ENCODE peak calls at places on chromosomes 4 and X, in four cellular contexts. T, B, J and I are unnamed samples.

GRCh38 chr4:41160010-41160789 is 54.1 kb downstream of the APBB2 start:
- DNase-seq in J (no peak), T (peak; percentile 80), B (no peak), I (peak; percentile 96)

GRCh38 chr4:158809611-158810486 is 41.0 kb downstream of the FNIP2 start:
- DNase-seq in B (peak; percentile 36), J (no peak), T (peak; percentile 52), I (peak; percentile 90)

GRCh38 chrX:106672527-106672926 is 54.0 kb upstream of the RNF128 start:
- DNase-seq in B (no peak), J (no peak), T (no peak), I (no peak)

GRCh38 chr4:175951794-175952193 is 113.8 kb upstream of the WDR17 start:
- DNase-seq in J (no peak), T (peak; percentile 37), B (no peak), I (peak; percentile 1)

GRCh38 chr4:87058272-87059073 is 123.7 kb downstream of the AFF1 start:
- DNase-seq in T (peak; percentile 10), J (no peak), B (peak; percentile 67), I (no peak)

GRCh38 chr4:189420488-189420887 is 520.2 kb upstream of the FRG1 start:
- DNase-seq in J (no peak), B (no peak), T (no peak), I (no peak)

GRCh38 chr4:168765726-168766125 is 244.3 kb downstream of the CBR4 start:
- DNase-seq in J (no peak), T (peak; percentile 20), B (no peak), I (peak; percentile 38)

GRCh38 chrX:43845776-43846175 is 36.5 kb downstream of the MAOB start:
- DNase-seq in T (no peak), B (no peak), J (peak; percentile 29), I (no peak)

GRCh38 chr4:157713342-157713741 is 459.5 kb downstream of the GASK1B start:
- DNase-seq in T (no peak), J (no peak), B (no peak), I (no peak)

GRCh38 chrX:41265615-41266014 is 68.3 kb upstream of the DDX3X start:
- DNase-seq in J (no peak), T (peak; percentile 67), B (no peak), I (peak; percentile 69)

GRCh38 chrX:132488819-132489255 is at the start of gene MBNL3:
- DNase-seq in B (no peak), T (peak; percentile 20), J (peak; percentile 33), I (peak; percentile 5)

GRCh38 chrX:67619253-67619652 is 75.4 kb downstream of the AR start:
- DNase-seq in T (peak; percentile 63), B (no peak), J (no peak), I (peak; percentile 33)

GRCh38 chr4:115609631-115610030 is 496.2 kb upstream of the NDST4 start:
- DNase-seq in B (no peak), J (no peak), T (no peak), I (no peak)

GRCh38 chr4:184668511-184669114 is 19.1 kb downstream of the PRIMPOL start:
- DNase-seq in J (no peak), T (no peak), B (no peak), I (peak; percentile 23)

GRCh38 chr4:184666670-184667069 is 17.1 kb downstream of the PRIMPOL start:
- DNase-seq in T (no peak), B (no peak), J (no peak), I (no peak)

GRCh38 chr4:184671101-184671500 is 21.6 kb downstream of the PRIMPOL start:
- DNase-seq in B (no peak), T (no peak), J (no peak), I (no peak)

GRCh38 chr4:184668096-184668495 is 18.6 kb downstream of the PRIMPOL start:
- DNase-seq in T (no peak), B (no peak), J (no peak), I (no peak)

GRCh38 chr4:184669251-184669650 is 19.7 kb downstream of the PRIMPOL start:
- DNase-seq in J (no peak), B (no peak), T (no peak), I (no peak)
- TF ChIP-seq MAZ in J (no peak), B (no peak), T (no peak), I (no peak)

GRCh38 chr4:8494218-8494617 is 53.6 kb downstream of the TRMT44 start:
- DNase-seq in J (no peak), B (no peak), T (no peak), I (no peak)

GRCh38 chr4:8500966-8501365 is 60.4 kb downstream of the TRMT44 start:
- DNase-seq in T (no peak), J (no peak), B (no peak), I (no peak)

GRCh38 chr4:8494983-8495548 is 54.5 kb downstream of the TRMT44 start:
- DNase-seq in T (no peak), J (no peak), B (no peak), I (no peak)

GRCh38 chr4:8495803-8496202 is 55.2 kb downstream of the TRMT44 start:
- DNase-seq in B (peak; percentile 55), J (no peak), T (no peak), I (no peak)

DNA sequence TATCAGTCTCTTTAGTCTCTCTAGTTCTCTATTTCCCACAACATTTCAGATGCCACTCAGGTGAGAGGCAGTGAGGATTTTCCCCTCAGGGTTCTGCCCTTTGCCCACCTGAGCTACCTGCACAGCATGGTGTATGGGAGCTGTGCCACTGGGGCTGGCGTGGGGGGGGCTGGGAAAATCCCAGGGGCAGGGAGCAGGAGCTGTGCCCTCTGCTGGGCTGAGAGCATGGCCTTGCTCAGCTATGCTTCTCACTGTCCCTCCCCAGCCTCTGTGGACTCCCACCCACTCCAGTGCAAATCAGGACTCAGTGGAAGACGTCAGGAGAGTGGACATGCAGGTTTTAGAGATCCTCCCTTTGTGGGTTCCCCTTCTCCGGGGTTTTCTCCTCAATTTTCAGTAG is 57.2 kb downstream of the TRMT44 start:
- DNase-seq in T (no peak), B (no peak), J (no peak), I (no peak)
- TF ChIP-seq MAZ in T (no peak), B (no peak), J (no peak), I (no peak)

GRCh38 chr4:101065935-101066485 is 281.3 kb downstream of the PPP3CA start:
- DNase-seq in T (no peak), B (no peak), J (no peak), I (no peak)
- TF ChIP-seq MAZ in T (no peak), B (no peak), J (no peak), I (no peak)

GRCh38 chr4:107862658-107863057 is 37.9 kb downstream of the SGMS2 start:
- DNase-seq in B (no peak), J (peak; percentile 5), T (peak; percentile 71), I (peak; percentile 63)
- TF ChIP-seq MAZ in B (no peak), J (no peak), T (no peak), I (no peak)

DNA sequence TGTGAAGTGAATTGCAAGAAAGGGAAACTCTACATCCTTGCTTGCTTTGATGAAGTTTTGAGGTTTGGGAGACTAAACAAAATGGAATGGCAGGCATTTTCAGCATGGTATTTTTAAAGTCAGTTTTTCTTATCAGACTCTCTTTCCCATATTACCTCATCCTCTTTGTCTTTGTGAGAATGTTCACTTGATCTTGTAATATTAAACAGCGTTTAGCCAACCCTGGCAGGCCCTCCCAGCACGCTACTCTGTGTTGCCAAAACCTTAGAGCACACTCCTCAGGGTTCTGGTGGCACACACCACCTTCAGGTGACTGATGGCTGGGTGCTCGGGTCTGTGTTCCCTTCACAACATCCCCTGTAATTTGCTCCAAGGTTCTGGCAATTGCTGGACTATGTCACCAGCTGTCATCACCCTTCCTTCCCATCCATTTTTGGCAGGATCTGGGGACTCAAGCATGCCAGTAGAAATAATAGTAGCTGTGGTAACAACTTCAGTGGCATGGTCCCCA is 273.3 kb downstream of the DCTD start:
- DNase-seq in B (no peak), J (no peak), T (no peak), I (peak; percentile 94)
- TF ChIP-seq MAZ in B (no peak), J (no peak), T (no peak), I (no peak)

GRCh38 chr4:19025031-19025430 is 1003.5 kb upstream of the LCORL start:
- DNase-seq in B (no peak), T (no peak), J (no peak), I (no peak)

GRCh38 chr4:19030048-19030447 is 1008.5 kb upstream of the LCORL start:
- DNase-seq in B (no peak), T (no peak), J (no peak), I (peak; percentile 4)

GRCh38 chr4:19024047-19024446 is 1002.5 kb upstream of the LCORL start:
- DNase-seq in B (no peak), J (no peak), T (no peak), I (no peak)

GRCh38 chr4:19030536-19030935 is 1009.0 kb upstream of the LCORL start:
- DNase-seq in T (no peak), B (no peak), J (no peak), I (no peak)

DNA sequence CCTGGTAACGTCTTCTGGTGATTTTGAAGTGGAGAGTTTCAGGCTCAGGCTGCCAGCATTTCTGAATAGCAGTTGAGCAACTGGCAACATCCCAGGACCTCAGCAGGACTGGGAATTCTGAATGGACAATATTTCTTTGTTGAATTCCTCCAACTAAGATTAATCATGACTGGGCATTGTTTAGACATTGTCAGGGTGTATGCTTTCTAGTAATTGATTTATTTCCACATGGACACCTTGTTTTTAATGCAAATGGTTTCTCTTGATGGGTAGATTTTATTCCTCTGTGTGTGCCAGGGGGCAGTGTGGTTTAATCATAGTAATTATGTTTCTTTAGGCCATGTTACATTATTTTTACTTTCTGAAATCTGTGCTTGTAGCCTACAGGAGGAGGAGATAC is 1004.7 kb upstream of the LCORL start:
- DNase-seq in T (no peak), J (no peak), B (no peak), I (no peak)
- TF ChIP-seq MAZ in T (no peak), J (no peak), B (no peak), I (no peak)

DNA sequence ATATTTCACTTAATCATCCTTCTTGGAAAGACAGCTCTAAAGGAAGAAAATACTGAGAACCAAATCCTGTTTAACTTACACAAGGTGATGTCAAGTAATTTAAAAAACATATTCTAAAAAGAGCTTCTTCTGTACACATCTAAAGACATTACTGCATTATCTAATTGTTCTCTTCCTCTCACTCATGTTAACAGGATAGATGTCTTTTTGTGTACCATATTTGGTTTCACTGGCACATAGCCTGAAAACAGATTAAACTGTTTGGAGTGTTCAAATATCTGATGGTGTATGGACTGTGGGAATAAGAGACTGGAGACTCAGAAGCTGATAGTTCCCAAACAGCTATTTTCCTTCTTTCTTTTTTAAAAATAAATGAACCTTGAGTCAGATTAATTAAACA is 213.3 kb upstream of the MAB21L2 start:
- DNase-seq in T (no peak), B (no peak), J (no peak), I (peak; percentile 35)
- TF ChIP-seq MAZ in T (no peak), B (no peak), J (no peak), I (no peak)

DNA sequence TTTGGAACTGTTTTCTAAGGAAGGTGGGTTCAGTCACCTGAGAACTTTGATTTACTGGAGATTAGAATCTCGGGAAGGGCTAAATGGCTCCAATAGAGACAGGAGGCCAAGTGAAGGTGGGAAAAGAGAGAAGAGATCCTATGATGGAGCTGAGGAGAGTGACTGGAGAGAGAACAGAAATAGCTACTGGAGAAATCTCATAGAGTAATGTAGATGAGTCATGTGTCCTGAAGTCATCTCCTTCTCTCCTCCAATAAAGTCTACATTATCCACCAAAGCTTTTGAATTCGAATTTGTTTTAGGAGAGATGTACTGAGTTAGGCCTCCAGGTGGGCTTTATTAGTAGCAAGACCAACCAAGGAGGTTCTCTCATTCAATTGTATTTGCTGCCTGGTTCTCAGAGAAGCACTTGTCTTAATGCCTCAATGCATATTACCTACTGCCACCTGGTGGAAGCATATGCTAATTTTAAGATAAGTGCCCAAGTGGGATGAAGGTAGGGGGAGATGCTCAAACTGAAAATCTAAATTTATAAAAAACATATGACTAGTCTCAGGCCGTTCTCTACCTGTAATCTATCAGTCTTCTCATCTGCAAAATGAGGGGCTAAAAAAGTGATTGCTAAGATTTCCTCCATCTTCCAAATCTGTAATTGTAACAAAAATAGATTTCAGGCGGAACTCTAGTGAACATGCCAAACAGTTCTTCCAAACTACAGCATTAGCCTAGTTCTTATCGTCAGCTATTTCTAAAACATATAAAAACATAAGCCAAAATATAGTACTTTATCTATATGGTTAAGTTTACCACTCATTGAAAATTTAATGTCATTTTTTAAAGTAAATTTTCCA is 24.4 kb downstream of the TXK start:
- DNase-seq in J (peak; percentile 62), B (peak; percentile 48), T (peak; percentile 59), I (peak; percentile 40)
- TF ChIP-seq MAZ in J (no peak), B (no peak), T (no peak), I (no peak)